ENCODE peak calls at places on chromosome 17, in seven cellular contexts. T is Right ventricle myocardium inferior; H is T-cell; D is Peyer's patch; V is activated effector memory CD4-positive, alpha-beta T cell treated with anti-CD3 and anti-CD28 coated beads, Interleukin-2, amount 50 U/mL, for 16 hours; Q is mucosa of descending colon; Y is posterior cingulate gyrus. F is an unnamed sample.

GRCh38 chr17:35866356-35866950 is 2.2 kb downstream of the HEATR9 start:
- DNase-seq in T (no peak), H (no peak), D (no peak), V (no peak), Q (no peak), Y (no peak), F (no peak)

GRCh38 chr17:83176272-83176955 is 97.0 kb downstream of the METRNL start:
- DNase-seq in T (peak; percentile 27), H (no peak), D (peak; percentile 41), V (peak; percentile 49), Q (no peak), Y (no peak), F (no peak)

GRCh38 chr17:73552300-73553088 is 91.8 kb downstream of the SDK2 start:
- DNase-seq in T (peak; percentile 11), H (no peak), D (no peak), V (no peak), Q (no peak), Y (no peak), F (no peak)

GRCh38 chr17:7440113-7440822 is 956 bp downstream of the FGF11 start:
- DNase-seq in T (peak; percentile 84), H (no peak), D (no peak), V (peak; percentile 71), Q (peak; percentile 69), Y (no peak), F (no peak)

GRCh38 chr17:63275318-63275967 is 170.7 kb downstream of the CYB561 start:
- DNase-seq in T (no peak), H (no peak), D (no peak), V (no peak), Q (no peak), Y (no peak), F (no peak)

GRCh38 chr17:54901230-54901847 is 687 bp downstream of the TOM1L1 start:
- DNase-seq in T (no peak), H (no peak), D (no peak), V (no peak), Q (no peak), Y (no peak), F (no peak)

GRCh38 chr17:32998111-32998892 is 6.7 kb downstream of the SPACA3 start:
- DNase-seq in T (peak; percentile 84), H (peak; percentile 64), D (peak; percentile 86), V (peak; percentile 88), Q (peak; percentile 71), Y (peak; percentile 82), F (peak; percentile 55)

GRCh38 chr17:41367426-41368075 is 2.1 kb downstream of the KRT33B start:
- DNase-seq in T (no peak), H (no peak), D (no peak), V (no peak), Q (no peak), Y (no peak), F (no peak)

GRCh38 chr17:49703557-49704277 is 4.0 kb downstream of the SLC35B1 start:
- DNase-seq in T (no peak), H (no peak), D (peak; percentile 59), V (no peak), Q (no peak), Y (peak; percentile 19), F (no peak)